ENCODE peak calls at places on chromosomes 5 and 9, in four cellular contexts. H is uterus, T is ascending aorta, F is cardiac muscle cell. A is an unnamed sample.

GRCh38 chr9:16985559-16986348 is 115.3 kb upstream of the BNC2 start:
- DNase-seq in T (peak), F (no peak), H (peak), A (peak)

GRCh38 chr9:371349-371748 is 156.7 kb downstream of the DOCK8 start:
- DNase-seq in F (peak), T (no peak), H (no peak), A (no peak)

GRCh38 chr5:109252731-109253130 is 157.0 kb downstream of the PJA2 start:
- DNase-seq in H (no peak), F (no peak), T (no peak), A (no peak)

GRCh38 chr5:132181011-132181629 is 46.5 kb downstream of the P4HA2 start:
- DNase-seq in T (no peak), H (no peak), F (no peak), A (no peak)

GRCh38 chr5:137648361-137648760 is 87.5 kb downstream of the KLHL3 start:
- DNase-seq in T (no peak), H (no peak), F (no peak), A (no peak)

GRCh38 chr9:32970554-32970953 is 30.9 kb downstream of the APTX start:
- DNase-seq in T (no peak), F (no peak), H (no peak), A (no peak)

GRCh38 chr5:170402508-170402907 is 13.3 kb upstream of the KCNMB1 start:
- DNase-seq in T (no peak), F (no peak), H (no peak), A (no peak)

GRCh38 chr5:7849531-7850240 is 1.2 kb downstream of the CFAP90 start:
- DNase-seq in H (no peak), F (peak), T (no peak), A (no peak)

GRCh38 chr5:122424211-122424610 is 112.2 kb downstream of the SNCAIP start:
- DNase-seq in T (no peak), H (no peak), F (no peak), A (no peak)

GRCh38 chr9:32737378-32737777 is 46.0 kb upstream of the TMEM215 start:
- DNase-seq in H (no peak), F (no peak), T (no peak), A (no peak)

GRCh38 chr9:13967493-13967892 is 346.4 kb downstream of the NFIB start:
- DNase-seq in H (no peak), F (no peak), T (no peak), A (no peak)

GRCh38 chr9:90805006-90805993 is 3.7 kb downstream of the SYK start:
- DNase-seq in F (no peak), T (no peak), H (no peak), A (no peak)

GRCh38 chr9:84331119-84331791 is 9.3 kb downstream of the SLC28A3 start:
- DNase-seq in T (no peak), H (no peak), F (no peak), A (no peak)

GRCh38 chr5:82523633-82524032 is 245.5 kb upstream of the RPS23 start:
- DNase-seq in F (no peak), H (no peak), T (no peak), A (no peak)

GRCh38 chr5:79236970-79237734 is 1.2 kb downstream of the JMY start:
- DNase-seq in H (peak), T (no peak), F (peak), A (no peak)

GRCh38 chr5:92930057-92930456 is 651.0 kb downstream of the NR2F1-AS1 start:
- DNase-seq in H (no peak), T (no peak), F (no peak), A (no peak)

GRCh38 chr5:12910611-12911010 is 1006.4 kb upstream of the CTNND2 start:
- DNase-seq in F (no peak), T (no peak), H (no peak), A (no peak)

GRCh38 chr5:180815241-180816031 is 12.8 kb upstream of the MGAT1 start:
- DNase-seq in F (no peak), H (no peak), T (no peak), A (no peak)

GRCh38 chr5:134708301-134708700 is 30.0 kb upstream of the CAMLG start:
- DNase-seq in H (no peak), T (no peak), F (no peak), A (no peak)

GRCh38 chr5:123157797-123158528 is 68.9 kb downstream of the PRDM6 start:
- DNase-seq in H (no peak), F (no peak), T (no peak), A (no peak)

GRCh38 chr5:156326718-156327259 is at the start of gene SGCD:
- DNase-seq in H (peak), T (peak), F (peak), A (peak)

GRCh38 chr9:127855522-127855921 is 1.1 kb upstream of the ENG start:
- DNase-seq in T (no peak), H (no peak), F (no peak), A (no peak)

GRCh38 chr9:127856094-127856740 is 1.8 kb upstream of the ENG start:
- DNase-seq in F (no peak), T (no peak), H (no peak), A (no peak)

GRCh38 chr9:127858041-127858512 is 3.6 kb upstream of the ENG start:
- DNase-seq in H (peak), T (no peak), F (no peak), A (no peak)

GRCh38 chr9:127854169-127854833 is at the start of gene ENG:
- DNase-seq in H (peak), T (no peak), F (no peak), A (no peak)

GRCh38 chr9:127857278-127857677 is 2.8 kb upstream of the ENG start:
- DNase-seq in F (no peak), H (no peak), T (no peak), A (no peak)
- H3K27ac ChIP-seq in F (no peak), H (peak), T (peak), A (peak)

GRCh38 chr5:140882591-140882899 is 621 bp downstream of the PCDHA13 start:
- DNase-seq in H (no peak), T (no peak), F (peak), A (no peak)

GRCh38 chr5:140877262-140877581 is 2.1 kb downstream of the PCDHA12 start:
- DNase-seq in F (no peak), T (no peak), H (no peak), A (no peak)

GRCh38 chr5:140883373-140883772 is 1.4 kb downstream of the PCDHA13 start:
- DNase-seq in T (no peak), H (no peak), F (no peak), A (no peak)

GRCh38 chr5:140883927-140884697 is 2.2 kb downstream of the PCDHA13 start:
- DNase-seq in H (no peak), T (no peak), F (no peak), A (no peak)

DNA sequence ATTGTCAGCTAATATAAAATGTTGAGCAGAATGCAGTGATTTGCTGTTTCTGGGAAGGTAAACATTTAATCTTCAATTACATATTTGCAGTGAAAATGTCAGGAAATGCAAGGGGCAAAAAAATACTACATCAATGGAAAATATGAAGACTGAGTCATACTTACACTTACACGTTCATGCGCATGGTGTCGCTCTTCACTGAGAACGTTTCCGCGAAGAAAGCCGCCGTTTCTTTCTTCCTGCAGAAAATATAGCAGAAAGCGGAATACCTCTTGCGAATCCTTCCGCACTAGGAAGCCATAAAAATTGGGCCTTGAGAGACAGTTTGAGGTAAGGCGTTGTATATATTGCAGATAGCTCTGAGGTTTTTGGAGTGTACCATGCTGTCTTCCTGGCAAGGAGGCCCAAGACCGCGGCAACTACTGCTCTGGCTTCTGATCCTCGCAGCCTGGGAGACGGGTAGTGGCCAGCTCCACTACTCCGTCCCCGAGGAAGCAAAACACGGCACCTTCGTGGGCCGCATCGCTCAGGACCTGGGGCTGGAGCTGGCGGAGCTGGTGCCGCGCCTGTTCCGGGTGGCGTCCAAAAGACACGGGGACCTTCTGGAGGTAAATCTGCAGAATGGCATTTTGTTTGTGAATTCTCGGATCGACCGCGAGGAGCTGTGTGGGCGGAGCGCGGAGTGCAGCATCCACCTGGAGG is at the start of gene PCDHA13:
- DNase-seq in T (no peak), H (peak), F (no peak), A (no peak)
- TF ChIP-seq CTCF in T (no peak), H (peak), F (no peak), A (no peak)

DNA sequence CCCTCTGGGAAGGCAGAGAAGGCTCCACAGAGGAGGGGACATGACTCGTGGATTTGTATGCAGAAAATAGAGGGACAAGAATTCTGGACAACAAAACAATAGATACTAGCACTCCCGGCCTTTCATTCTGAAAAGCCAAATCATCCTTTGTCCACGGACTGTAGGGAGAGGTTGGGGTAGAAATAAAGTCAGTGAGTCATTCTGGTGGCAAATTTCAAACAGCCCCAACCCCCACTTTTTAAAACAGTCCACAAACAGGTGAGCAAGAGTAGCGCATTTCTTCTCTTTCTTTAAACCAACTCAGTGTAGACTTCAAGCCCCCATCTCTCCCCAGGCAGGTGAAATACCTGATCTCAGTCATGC is 56.1 kb downstream of the PTPDC1 start:
- DNase-seq in T (no peak), H (no peak), F (no peak), A (no peak)
- H3K4me3 ChIP-seq in T (peak), H (no peak), F (no peak), A (peak)

GRCh38 chr5:173765661-173766060 is 122.5 kb upstream of the CPEB4 start:
- DNase-seq in F (no peak), H (no peak), T (no peak), A (no peak)
- H3K27ac ChIP-seq in F (no peak), H (peak), T (peak), A (peak)

GRCh38 chr9:68978501-68978900 is 35.4 kb downstream of the PRKACG start:
- DNase-seq in H (no peak), T (no peak), F (no peak), A (no peak)
- TF ChIP-seq CTCF in H (no peak), T (no peak), F (no peak), A (no peak)

GRCh38 chr9:71980266-71981018 is 69.0 kb downstream of the C9orf85 start:
- DNase-seq in F (peak), H (no peak), T (no peak), A (no peak)
- H3K4me3 ChIP-seq in F (no peak), H (no peak), T (no peak), A (no peak)

GRCh38 chr9:96122255-96122654 is 179.7 kb downstream of the HSD17B3 start:
- DNase-seq in H (no peak), T (no peak), F (no peak), A (no peak)

GRCh38 chr9:96121162-96121561 is 180.8 kb downstream of the HSD17B3 start:
- DNase-seq in F (no peak), T (no peak), H (no peak), A (no peak)

GRCh38 chr9:96113045-96113444 is 188.9 kb downstream of the HSD17B3 start:
- DNase-seq in T (no peak), F (no peak), H (no peak), A (no peak)

GRCh38 chr9:96117398-96118060 is 184.4 kb downstream of the HSD17B3 start:
- DNase-seq in F (no peak), T (no peak), H (no peak), A (peak)

GRCh38 chr9:96116275-96117051 is 185.5 kb downstream of the HSD17B3 start:
- DNase-seq in T (no peak), H (no peak), F (no peak), A (peak)
- H3K27ac ChIP-seq in T (no peak), H (no peak), F (no peak), A (no peak)